ENCODE peak calls at places on chromosome 18, in five cellular contexts. One of them, this sample, is unnamed.

GRCh38 chr18:48893559-48894265 is 57.1 kb downstream of the SMAD7 start:
- DNase-seq in GM04504: no peak
- DNase-seq in trophoblast cell: no peak
- DNase-seq in dorsolateral prefrontal cortex: no peak
- DNase-seq in activated T-cell treated with anti-CD3 and anti-CD28 coated beads, Interleukin-2, amount 50 U/mL, for 1 hour: no peak
- DNase-seq in this sample: no peak

GRCh38 chr18:56284319-56284718 is 354.1 kb downstream of the TXNL1 start:
- DNase-seq in GM04504: no peak
- DNase-seq in trophoblast cell: no peak
- DNase-seq in dorsolateral prefrontal cortex: no peak
- DNase-seq in activated T-cell treated with anti-CD3 and anti-CD28 coated beads, Interleukin-2, amount 50 U/mL, for 1 hour: no peak
- DNase-seq in this sample: no peak

GRCh38 chr18:63236990-63237389 is 82.6 kb downstream of the BCL2 start:
- DNase-seq in GM04504: no peak
- DNase-seq in trophoblast cell: no peak
- DNase-seq in dorsolateral prefrontal cortex: no peak
- DNase-seq in activated T-cell treated with anti-CD3 and anti-CD28 coated beads, Interleukin-2, amount 50 U/mL, for 1 hour: no peak
- DNase-seq in this sample: no peak

GRCh38 chr18:79545255-79545654 is 134.3 kb upstream of the CTDP1 start:
- DNase-seq in GM04504: no peak
- DNase-seq in trophoblast cell: no peak
- DNase-seq in dorsolateral prefrontal cortex: peak; percentile 25
- DNase-seq in activated T-cell treated with anti-CD3 and anti-CD28 coated beads, Interleukin-2, amount 50 U/mL, for 1 hour: peak; percentile 4
- DNase-seq in this sample: no peak

GRCh38 chr18:7305416-7305815 is 74.5 kb downstream of the LRRC30 start:
- DNase-seq in GM04504: no peak
- DNase-seq in trophoblast cell: no peak
- DNase-seq in dorsolateral prefrontal cortex: no peak
- DNase-seq in activated T-cell treated with anti-CD3 and anti-CD28 coated beads, Interleukin-2, amount 50 U/mL, for 1 hour: no peak
- DNase-seq in this sample: no peak

GRCh38 chr18:76823574-76823973 is 1.2 kb downstream of the ZNF236 start:
- DNase-seq in GM04504: no peak
- DNase-seq in trophoblast cell: peak; percentile 19
- DNase-seq in dorsolateral prefrontal cortex: peak; percentile 29
- DNase-seq in activated T-cell treated with anti-CD3 and anti-CD28 coated beads, Interleukin-2, amount 50 U/mL, for 1 hour: peak; percentile 31
- DNase-seq in this sample: no peak

GRCh38 chr18:73986711-73987110 is 160.9 kb downstream of the FBXO15 start:
- DNase-seq in GM04504: no peak
- DNase-seq in trophoblast cell: no peak
- DNase-seq in dorsolateral prefrontal cortex: no peak
- DNase-seq in activated T-cell treated with anti-CD3 and anti-CD28 coated beads, Interleukin-2, amount 50 U/mL, for 1 hour: no peak
- DNase-seq in this sample: no peak

GRCh38 chr18:55401638-55402191 is 186.3 kb downstream of the TCF4 start:
- DNase-seq in GM04504: peak; percentile 79
- DNase-seq in trophoblast cell: peak; percentile 72
- DNase-seq in dorsolateral prefrontal cortex: no peak
- DNase-seq in activated T-cell treated with anti-CD3 and anti-CD28 coated beads, Interleukin-2, amount 50 U/mL, for 1 hour: no peak
- DNase-seq in this sample: no peak

GRCh38 chr18:49749563-49749962 is 63.8 kb downstream of the ACAA2 start:
- DNase-seq in GM04504: no peak
- DNase-seq in trophoblast cell: no peak
- DNase-seq in dorsolateral prefrontal cortex: no peak
- DNase-seq in activated T-cell treated with anti-CD3 and anti-CD28 coated beads, Interleukin-2, amount 50 U/mL, for 1 hour: no peak
- DNase-seq in this sample: no peak

GRCh38 chr18:76494541-76495403 is at the start of gene ZNF516:
- DNase-seq in GM04504: no peak
- DNase-seq in trophoblast cell: no peak
- DNase-seq in dorsolateral prefrontal cortex: no peak
- DNase-seq in activated T-cell treated with anti-CD3 and anti-CD28 coated beads, Interleukin-2, amount 50 U/mL, for 1 hour: peak; percentile 47
- DNase-seq in this sample: no peak

GRCh38 chr18:54387631-54388030 is 29.9 kb downstream of the C18orf54 start:
- DNase-seq in GM04504: no peak
- DNase-seq in trophoblast cell: peak; percentile 3
- DNase-seq in dorsolateral prefrontal cortex: no peak
- DNase-seq in activated T-cell treated with anti-CD3 and anti-CD28 coated beads, Interleukin-2, amount 50 U/mL, for 1 hour: no peak
- DNase-seq in this sample: no peak

GRCh38 chr18:47420130-47420529 is 168.7 kb upstream of the SKOR2 start:
- DNase-seq in GM04504: no peak
- DNase-seq in trophoblast cell: no peak
- DNase-seq in dorsolateral prefrontal cortex: no peak
- DNase-seq in activated T-cell treated with anti-CD3 and anti-CD28 coated beads, Interleukin-2, amount 50 U/mL, for 1 hour: no peak
- DNase-seq in this sample: no peak

GRCh38 chr18:9437049-9437448 is 38.3 kb upstream of the RALBP1 start:
- DNase-seq in GM04504: no peak
- DNase-seq in trophoblast cell: peak; percentile 55
- DNase-seq in dorsolateral prefrontal cortex: no peak
- DNase-seq in activated T-cell treated with anti-CD3 and anti-CD28 coated beads, Interleukin-2, amount 50 U/mL, for 1 hour: no peak
- DNase-seq in this sample: no peak

GRCh38 chr18:8699126-8699525 is 6.2 kb upstream of the MTCL1 start:
- DNase-seq in GM04504: no peak
- DNase-seq in trophoblast cell: no peak
- DNase-seq in dorsolateral prefrontal cortex: no peak
- DNase-seq in activated T-cell treated with anti-CD3 and anti-CD28 coated beads, Interleukin-2, amount 50 U/mL, for 1 hour: no peak
- DNase-seq in this sample: no peak

GRCh38 chr18:48002933-48003365 is 72.5 kb upstream of the SMAD2 start:
- DNase-seq in GM04504: peak; percentile 13
- DNase-seq in trophoblast cell: peak; percentile 97
- DNase-seq in dorsolateral prefrontal cortex: no peak
- DNase-seq in activated T-cell treated with anti-CD3 and anti-CD28 coated beads, Interleukin-2, amount 50 U/mL, for 1 hour: no peak
- DNase-seq in this sample: no peak

GRCh38 chr18:7172611-7173010 is 55.0 kb upstream of the LAMA1 start:
- DNase-seq in GM04504: no peak
- DNase-seq in trophoblast cell: no peak
- DNase-seq in dorsolateral prefrontal cortex: no peak
- DNase-seq in activated T-cell treated with anti-CD3 and anti-CD28 coated beads, Interleukin-2, amount 50 U/mL, for 1 hour: no peak
- DNase-seq in this sample: no peak

GRCh38 chr18:11071300-11071699 is 78.1 kb downstream of the PIEZO2 start:
- DNase-seq in GM04504: no peak
- DNase-seq in trophoblast cell: no peak
- DNase-seq in dorsolateral prefrontal cortex: no peak
- DNase-seq in activated T-cell treated with anti-CD3 and anti-CD28 coated beads, Interleukin-2, amount 50 U/mL, for 1 hour: no peak
- DNase-seq in this sample: no peak

GRCh38 chr18:31976242-31976641 is 33.3 kb upstream of the TRAPPC8 start:
- DNase-seq in GM04504: no peak
- DNase-seq in trophoblast cell: no peak
- DNase-seq in dorsolateral prefrontal cortex: no peak
- DNase-seq in activated T-cell treated with anti-CD3 and anti-CD28 coated beads, Interleukin-2, amount 50 U/mL, for 1 hour: no peak
- DNase-seq in this sample: no peak

GRCh38 chr18:77004555-77005380 is 127.8 kb downstream of the MBP start:
- DNase-seq in GM04504: no peak
- DNase-seq in trophoblast cell: no peak
- DNase-seq in dorsolateral prefrontal cortex: no peak
- DNase-seq in activated T-cell treated with anti-CD3 and anti-CD28 coated beads, Interleukin-2, amount 50 U/mL, for 1 hour: no peak
- DNase-seq in this sample: no peak

GRCh38 chr18:37654034-37654433 is 88.4 kb upstream of the CELF4 start:
- DNase-seq in GM04504: no peak
- DNase-seq in trophoblast cell: no peak
- DNase-seq in dorsolateral prefrontal cortex: no peak
- DNase-seq in activated T-cell treated with anti-CD3 and anti-CD28 coated beads, Interleukin-2, amount 50 U/mL, for 1 hour: no peak
- DNase-seq in this sample: no peak

GRCh38 chr18:74215863-74216262 is 67.5 kb downstream of the TIMM21 start:
- DNase-seq in GM04504: no peak
- DNase-seq in trophoblast cell: no peak
- DNase-seq in dorsolateral prefrontal cortex: no peak
- DNase-seq in activated T-cell treated with anti-CD3 and anti-CD28 coated beads, Interleukin-2, amount 50 U/mL, for 1 hour: no peak
- DNase-seq in this sample: no peak

GRCh38 chr18:35695803-35696202 is 114.3 kb downstream of the GALNT1 start:
- DNase-seq in GM04504: no peak
- DNase-seq in trophoblast cell: no peak
- DNase-seq in dorsolateral prefrontal cortex: peak; percentile 88
- DNase-seq in activated T-cell treated with anti-CD3 and anti-CD28 coated beads, Interleukin-2, amount 50 U/mL, for 1 hour: no peak
- DNase-seq in this sample: peak; percentile 56

GRCh38 chr18:8747440-8747937 is 42.1 kb downstream of the MTCL1 start:
- DNase-seq in GM04504: peak; percentile 89
- DNase-seq in trophoblast cell: peak; percentile 47
- DNase-seq in dorsolateral prefrontal cortex: no peak
- DNase-seq in activated T-cell treated with anti-CD3 and anti-CD28 coated beads, Interleukin-2, amount 50 U/mL, for 1 hour: no peak
- DNase-seq in this sample: no peak

GRCh38 chr18:76398899-76399612 is 96.0 kb downstream of the ZNF516 start:
- DNase-seq in GM04504: peak; percentile 59
- DNase-seq in trophoblast cell: peak; percentile 82
- DNase-seq in dorsolateral prefrontal cortex: peak; percentile 93
- DNase-seq in activated T-cell treated with anti-CD3 and anti-CD28 coated beads, Interleukin-2, amount 50 U/mL, for 1 hour: peak; percentile 81
- DNase-seq in this sample: peak; percentile 70

GRCh38 chr18:62555135-62555534 is 32.3 kb downstream of the ZCCHC2 start:
- DNase-seq in GM04504: no peak
- DNase-seq in trophoblast cell: peak; percentile 32
- DNase-seq in dorsolateral prefrontal cortex: no peak
- DNase-seq in activated T-cell treated with anti-CD3 and anti-CD28 coated beads, Interleukin-2, amount 50 U/mL, for 1 hour: no peak
- DNase-seq in this sample: no peak

GRCh38 chr18:63161728-63162195 is 157.8 kb downstream of the BCL2 start:
- DNase-seq in GM04504: peak; percentile 43
- DNase-seq in trophoblast cell: peak; percentile 90
- DNase-seq in dorsolateral prefrontal cortex: peak; percentile 71
- DNase-seq in activated T-cell treated with anti-CD3 and anti-CD28 coated beads, Interleukin-2, amount 50 U/mL, for 1 hour: peak; percentile 75
- DNase-seq in this sample: peak; percentile 24